ENCODE peak calls at places on chromosomes 7 and 10, in five cellular contexts. One of them, this sample, is unnamed.

GRCh38 chr10:68828833-68829232 is 1.5 kb downstream of the STOX1 start:
- DNase-seq in KBM-7: no peak
- DNase-seq in NCI-H1436: no peak
- DNase-seq in HT-29: no peak
- DNase-seq in endodermal cell: no peak
- DNase-seq in this sample: no peak

GRCh38 chr10:114045071-114045737 is 1.5 kb downstream of the ADRB1 start:
- DNase-seq in KBM-7: no peak
- DNase-seq in NCI-H1436: no peak
- DNase-seq in HT-29: no peak
- DNase-seq in endodermal cell: peak
- DNase-seq in this sample: peak

GRCh38 chr7:41058986-41059741 is 643.7 kb downstream of the INHBA start:
- DNase-seq in KBM-7: no peak
- DNase-seq in NCI-H1436: no peak
- DNase-seq in HT-29: peak
- DNase-seq in endodermal cell: peak
- DNase-seq in this sample: peak

GRCh38 chr10:119205926-119206602 is 1.3 kb upstream of the GRK5 start:
- DNase-seq in KBM-7: peak
- DNase-seq in NCI-H1436: no peak
- DNase-seq in HT-29: peak
- DNase-seq in endodermal cell: peak
- DNase-seq in this sample: peak

GRCh38 chr7:139567647-139568345 is 44.3 kb downstream of the CLEC2L start:
- DNase-seq in KBM-7: no peak
- DNase-seq in NCI-H1436: no peak
- DNase-seq in HT-29: no peak
- DNase-seq in endodermal cell: peak
- DNase-seq in this sample: no peak

GRCh38 chr10:29482591-29483421 is 152.0 kb downstream of the SVIL start:
- DNase-seq in KBM-7: peak
- DNase-seq in NCI-H1436: no peak
- DNase-seq in HT-29: no peak
- DNase-seq in endodermal cell: peak
- DNase-seq in this sample: peak

GRCh38 chr7:2785071-2785500 is 59.0 kb downstream of the GNA12 start:
- DNase-seq in KBM-7: no peak
- DNase-seq in NCI-H1436: no peak
- DNase-seq in HT-29: peak
- DNase-seq in endodermal cell: no peak
- DNase-seq in this sample: peak

GRCh38 chr10:13728898-13729535 is 142.3 kb downstream of the PRPF18 start:
- DNase-seq in KBM-7: no peak
- DNase-seq in NCI-H1436: no peak
- DNase-seq in HT-29: no peak
- DNase-seq in endodermal cell: no peak
- DNase-seq in this sample: peak

GRCh38 chr7:109387530-109387929 is 817.9 kb downstream of the DNAJB9 start:
- DNase-seq in KBM-7: no peak
- DNase-seq in NCI-H1436: no peak
- DNase-seq in HT-29: no peak
- DNase-seq in endodermal cell: no peak
- DNase-seq in this sample: no peak

GRCh38 chr7:116966606-116967005 is 13.3 kb downstream of the ST7 start:
- DNase-seq in KBM-7: no peak
- DNase-seq in NCI-H1436: no peak
- DNase-seq in HT-29: no peak
- DNase-seq in endodermal cell: no peak
- DNase-seq in this sample: no peak

GRCh38 chr10:31320598-31321211 is 1.7 kb downstream of the ZEB1 start:
- DNase-seq in KBM-7: peak
- DNase-seq in NCI-H1436: no peak
- DNase-seq in HT-29: no peak
- DNase-seq in endodermal cell: peak
- DNase-seq in this sample: peak

GRCh38 chr7:116512524-116513188 is 12.2 kb upstream of the CAV1 start:
- DNase-seq in KBM-7: no peak
- DNase-seq in NCI-H1436: no peak
- DNase-seq in HT-29: no peak
- DNase-seq in endodermal cell: no peak
- DNase-seq in this sample: no peak

GRCh38 chr10:102781089-102781920 is 37.6 kb downstream of the WBP1L start:
- DNase-seq in KBM-7: no peak
- DNase-seq in NCI-H1436: no peak
- DNase-seq in HT-29: no peak
- DNase-seq in endodermal cell: peak
- DNase-seq in this sample: peak

GRCh38 chr10:86077271-86077670 is 289.3 kb downstream of the GRID1 start:
- DNase-seq in KBM-7: no peak
- DNase-seq in NCI-H1436: no peak
- DNase-seq in HT-29: no peak
- DNase-seq in endodermal cell: peak
- DNase-seq in this sample: no peak

GRCh38 chr7:100080895-100081534 is 508 bp downstream of the ZNF3 start:
- DNase-seq in KBM-7: no peak
- DNase-seq in NCI-H1436: no peak
- DNase-seq in HT-29: peak
- DNase-seq in endodermal cell: peak
- DNase-seq in this sample: peak

GRCh38 chr7:146885231-146885630 is 768.6 kb downstream of the CNTNAP2 start:
- DNase-seq in KBM-7: no peak
- DNase-seq in NCI-H1436: no peak
- DNase-seq in HT-29: no peak
- DNase-seq in endodermal cell: no peak
- DNase-seq in this sample: no peak

GRCh38 chr10:102782698-102783540 is 39.2 kb downstream of the WBP1L start:
- DNase-seq in KBM-7: no peak
- DNase-seq in NCI-H1436: no peak
- DNase-seq in HT-29: no peak
- DNase-seq in endodermal cell: no peak
- DNase-seq in this sample: peak

GRCh38 chr10:23439452-23439919 is 611 bp downstream of the OTUD1 start:
- DNase-seq in KBM-7: no peak
- DNase-seq in NCI-H1436: no peak
- DNase-seq in HT-29: no peak
- DNase-seq in endodermal cell: peak
- DNase-seq in this sample: no peak

GRCh38 chr10:80289451-80290287 is at the start of gene MAT1A:
- DNase-seq in KBM-7: no peak
- DNase-seq in NCI-H1436: no peak
- DNase-seq in HT-29: peak
- DNase-seq in endodermal cell: peak
- DNase-seq in this sample: peak

GRCh38 chr7:7718461-7718860 is at the start of gene RPA3:
- DNase-seq in KBM-7: no peak
- DNase-seq in NCI-H1436: no peak
- DNase-seq in HT-29: no peak
- DNase-seq in endodermal cell: no peak
- DNase-seq in this sample: no peak

GRCh38 chr10:99329238-99329890 is at the start of gene CNNM1:
- DNase-seq in KBM-7: peak
- DNase-seq in NCI-H1436: peak
- DNase-seq in HT-29: no peak
- DNase-seq in endodermal cell: peak
- DNase-seq in this sample: peak

GRCh38 chr7:84248843-84249242 is 54.3 kb upstream of the SEMA3A start:
- DNase-seq in KBM-7: no peak
- DNase-seq in NCI-H1436: no peak
- DNase-seq in HT-29: no peak
- DNase-seq in endodermal cell: no peak
- DNase-seq in this sample: no peak

GRCh38 chr10:26780793-26781601 is 79.8 kb downstream of the ABI1 start:
- DNase-seq in KBM-7: no peak
- DNase-seq in NCI-H1436: no peak
- DNase-seq in HT-29: no peak
- DNase-seq in endodermal cell: peak
- DNase-seq in this sample: peak

GRCh38 chr7:149261829-149262617 is at the start of gene ZNF783:
- DNase-seq in KBM-7: peak
- DNase-seq in NCI-H1436: peak
- DNase-seq in HT-29: peak
- DNase-seq in endodermal cell: peak
- DNase-seq in this sample: peak

GRCh38 chr7:128167316-128167691 is 73.8 kb upstream of the LEP start:
- DNase-seq in KBM-7: peak
- DNase-seq in NCI-H1436: peak
- DNase-seq in HT-29: no peak
- DNase-seq in endodermal cell: peak
- DNase-seq in this sample: peak

GRCh38 chr10:13904053-13904452 is 317.3 kb downstream of the PRPF18 start:
- DNase-seq in KBM-7: no peak
- DNase-seq in NCI-H1436: no peak
- DNase-seq in HT-29: no peak
- DNase-seq in endodermal cell: no peak
- DNase-seq in this sample: no peak

GRCh38 chr7:40655426-40655825 is 520.6 kb downstream of the SUGCT start:
- DNase-seq in KBM-7: no peak
- DNase-seq in NCI-H1436: no peak
- DNase-seq in HT-29: no peak
- DNase-seq in endodermal cell: no peak
- DNase-seq in this sample: no peak

GRCh38 chr7:149780056-149780455 is 6.7 kb upstream of the ZNF467 start:
- DNase-seq in KBM-7: no peak
- DNase-seq in NCI-H1436: no peak
- DNase-seq in HT-29: no peak
- DNase-seq in endodermal cell: no peak
- DNase-seq in this sample: no peak

GRCh38 chr7:38374507-38374906 is 101.1 kb upstream of the TARP start:
- DNase-seq in KBM-7: peak
- DNase-seq in NCI-H1436: no peak
- DNase-seq in HT-29: peak
- DNase-seq in endodermal cell: peak
- DNase-seq in this sample: peak

GRCh38 chr7:27150568-27151340 is 1.6 kb downstream of the HOXA3 start:
- DNase-seq in KBM-7: peak
- DNase-seq in NCI-H1436: peak
- DNase-seq in HT-29: peak
- DNase-seq in endodermal cell: peak
- DNase-seq in this sample: peak

GRCh38 chr7:108838143-108838542 is 268.5 kb downstream of the DNAJB9 start:
- DNase-seq in KBM-7: no peak
- DNase-seq in NCI-H1436: no peak
- DNase-seq in HT-29: no peak
- DNase-seq in endodermal cell: no peak
- DNase-seq in this sample: no peak

GRCh38 chr10:114208351-114208750 is 29.2 kb downstream of the TDRD1 start:
- DNase-seq in KBM-7: no peak
- DNase-seq in NCI-H1436: no peak
- DNase-seq in HT-29: no peak
- DNase-seq in endodermal cell: peak
- DNase-seq in this sample: peak

GRCh38 chr7:81482600-81483186 is 287.2 kb downstream of the HGF start:
- DNase-seq in KBM-7: peak
- DNase-seq in NCI-H1436: peak
- DNase-seq in HT-29: peak
- DNase-seq in endodermal cell: no peak
- DNase-seq in this sample: no peak

GRCh38 chr7:25181537-25181936 is 46.7 kb downstream of the NPVF start:
- DNase-seq in KBM-7: peak
- DNase-seq in NCI-H1436: no peak
- DNase-seq in HT-29: no peak
- DNase-seq in endodermal cell: no peak
- DNase-seq in this sample: no peak

GRCh38 chr10:128052696-128053095 is 73.5 kb downstream of the MKI67 start:
- DNase-seq in KBM-7: no peak
- DNase-seq in NCI-H1436: no peak
- DNase-seq in HT-29: no peak
- DNase-seq in endodermal cell: no peak
- DNase-seq in this sample: no peak

GRCh38 chr7:27976531-27976930 is 204.1 kb downstream of the JAZF1 start:
- DNase-seq in KBM-7: no peak
- DNase-seq in NCI-H1436: no peak
- DNase-seq in HT-29: no peak
- DNase-seq in endodermal cell: no peak
- DNase-seq in this sample: no peak

GRCh38 chr7:117468174-117468573 is 11.7 kb upstream of the CFTR start:
- DNase-seq in KBM-7: no peak
- DNase-seq in NCI-H1436: no peak
- DNase-seq in HT-29: no peak
- DNase-seq in endodermal cell: no peak
- DNase-seq in this sample: no peak

GRCh38 chr10:109343293-109343692 is 580.0 kb downstream of the XPNPEP1 start:
- DNase-seq in KBM-7: no peak
- DNase-seq in NCI-H1436: no peak
- DNase-seq in HT-29: no peak
- DNase-seq in endodermal cell: no peak
- DNase-seq in this sample: no peak

This sample was measured in mesendoderm.